ENCODE peak calls at places on chromosomes 7 and 10, in seven cellular contexts. G, P, F, D, L, R and J are unnamed samples.

GRCh38 chr7:57201895-57202210 is 69.6 kb upstream of the ZNF479 start:
- DNase-seq in P (no peak), G (no peak), L (no peak), D (no peak), F (no peak), R (no peak), J (no peak)

GRCh38 chr10:119737827-119738226 is 12.0 kb downstream of the INPP5F start:
- DNase-seq in L (peak), F (no peak), R (peak), D (peak), P (peak), G (peak), J (peak)

GRCh38 chr10:91694170-91694794 is 61.4 kb upstream of the PPP1R3C start:
- DNase-seq in R (no peak), P (peak), F (no peak), D (peak), G (no peak), L (peak), J (no peak)

GRCh38 chr7:47451851-47452205 is 130.1 kb downstream of the TNS3 start:
- DNase-seq in R (no peak), D (no peak), P (no peak), F (no peak), L (no peak), G (peak), J (no peak)

GRCh38 chr10:77798940-77799339 is 127.6 kb downstream of the DLG5 start:
- DNase-seq in F (no peak), P (peak), R (no peak), L (no peak), G (no peak), D (no peak), J (no peak)

GRCh38 chr10:133334495-133335237 is 2.0 kb downstream of the CALY start:
- DNase-seq in F (no peak), D (no peak), G (no peak), R (no peak), P (no peak), L (peak), J (no peak)

GRCh38 chr7:46191776-46192175 is 270.7 kb upstream of the IGFBP3 start:
- DNase-seq in L (no peak), F (no peak), G (peak), D (no peak), P (no peak), R (peak), J (peak)

GRCh38 chr10:43905502-43906236 is 257.0 kb upstream of the ZNF32 start:
- DNase-seq in P (peak), F (no peak), D (no peak), R (no peak), G (no peak), L (peak), J (no peak)

GRCh38 chr10:86936661-86937501 is 20.5 kb downstream of the MMRN2 start:
- DNase-seq in R (no peak), P (peak), D (peak), F (no peak), G (no peak), L (peak), J (no peak)

GRCh38 chr10:74432841-74433594 is 282.0 kb downstream of the ADK start:
- DNase-seq in P (no peak), R (peak), G (peak), F (no peak), L (peak), D (no peak), J (no peak)

GRCh38 chr7:105227391-105227790 is 161.3 kb downstream of the SRPK2 start:
- DNase-seq in P (no peak), F (no peak), L (no peak), G (no peak), D (no peak), R (no peak), J (no peak)

GRCh38 chr10:120950103-120950561 is 99.0 kb downstream of the WDR11 start:
- DNase-seq in G (no peak), D (no peak), R (no peak), F (no peak), L (peak), P (peak), J (no peak)

GRCh38 chr10:13400196-13400965 is 52.3 kb upstream of the SEPHS1 start:
- DNase-seq in F (no peak), G (no peak), R (no peak), D (no peak), L (no peak), P (no peak), J (no peak)

GRCh38 chr7:4849390-4849789 is 12.4 kb downstream of the PAPOLB start:
- DNase-seq in P (peak), D (no peak), L (peak), G (no peak), F (no peak), R (no peak), J (peak)

GRCh38 chr7:4841007-4841784 is 20.6 kb downstream of the PAPOLB start:
- DNase-seq in D (no peak), G (no peak), L (no peak), P (no peak), F (no peak), R (no peak), J (no peak)

GRCh38 chr7:4842302-4843064 is 19.3 kb downstream of the PAPOLB start:
- DNase-seq in L (peak), F (no peak), G (no peak), R (no peak), D (peak), P (no peak), J (no peak)

GRCh38 chr7:4841836-4842235 is 20.0 kb downstream of the PAPOLB start:
- DNase-seq in R (no peak), L (no peak), P (no peak), G (no peak), F (no peak), D (no peak), J (no peak)

DNA sequence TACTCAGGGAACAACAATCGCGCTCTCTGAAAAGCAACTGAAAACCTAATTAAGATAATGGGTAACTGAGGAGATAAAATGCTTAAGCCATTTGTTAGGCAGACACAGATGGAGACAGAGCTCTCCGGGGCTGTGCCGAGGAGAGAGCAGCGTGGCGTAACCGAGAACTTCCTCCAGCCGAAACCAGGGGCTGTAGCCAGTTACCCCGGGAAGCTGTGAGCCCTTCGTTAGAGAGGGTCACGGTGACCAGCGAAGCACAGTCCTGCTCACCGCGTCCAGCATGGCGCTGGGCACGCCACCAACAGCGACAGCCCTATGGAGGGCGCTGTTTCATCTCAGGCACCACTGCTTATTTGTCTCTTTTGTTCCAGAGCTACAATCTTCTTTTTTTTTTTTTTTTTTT is 16.1 kb downstream of the PAPOLB start:
- DNase-seq in L (peak), R (no peak), F (no peak), D (no peak), P (no peak), G (no peak), J (no peak)
- TF ChIP-seq CTCF in L (peak), R (peak), F (no peak), D (no peak), P (peak), G (no peak), J (peak)

DNA sequence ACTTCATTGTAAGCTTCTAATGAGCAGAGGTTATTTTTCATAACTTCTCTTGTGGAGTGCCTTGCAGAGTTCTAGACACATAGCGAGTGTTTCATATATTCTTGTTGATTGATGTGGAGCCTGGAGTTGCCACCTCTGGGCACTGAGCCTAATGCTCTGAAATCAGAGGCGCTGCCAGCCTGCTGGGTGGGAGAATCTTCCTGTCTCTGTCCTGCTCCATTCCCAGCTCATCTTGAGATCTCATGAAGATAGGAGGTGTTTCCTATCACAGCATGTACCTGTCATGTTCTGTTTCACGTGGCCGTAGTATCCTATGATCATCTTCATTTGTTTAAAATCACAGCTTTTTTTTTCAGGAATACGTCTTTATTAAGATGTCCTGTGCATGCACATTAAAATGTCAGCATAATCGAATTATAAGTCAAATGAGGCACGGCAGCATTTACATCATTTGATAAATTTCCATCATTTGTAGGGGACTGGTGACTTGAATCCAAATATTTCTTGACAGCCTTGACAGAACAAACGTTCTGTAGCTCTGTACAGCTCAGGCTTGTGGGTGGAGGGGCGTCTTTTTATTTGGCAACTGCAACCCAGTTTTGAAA is 393.0 kb downstream of the PHTF2 start:
- DNase-seq in P (no peak), R (no peak), G (no peak), L (no peak), F (no peak), D (no peak), J (no peak)
- H3K4me3 ChIP-seq in P (no peak), R (no peak), G (no peak), L (no peak), F (no peak), D (no peak), J (no peak)

DNA sequence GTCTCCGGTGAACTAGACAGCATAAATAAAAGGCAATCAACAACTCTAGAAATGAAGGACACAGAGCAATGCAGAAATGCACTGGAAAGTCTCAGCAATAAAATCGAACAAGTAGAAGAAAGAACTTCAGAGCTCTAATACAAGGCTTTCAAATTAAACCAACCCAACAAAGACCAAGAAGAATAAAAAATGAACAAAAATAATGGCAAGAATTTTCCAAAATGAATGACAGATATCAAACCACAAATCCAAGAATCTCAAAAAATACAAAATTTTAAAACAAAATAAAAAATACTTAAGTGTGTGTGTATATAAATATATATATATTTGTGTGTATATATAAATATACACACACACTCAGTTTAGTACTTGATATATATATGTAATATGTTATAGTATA is 110.8 kb downstream of the IQUB start:
- DNase-seq in R (no peak), L (no peak), G (no peak), D (no peak), F (no peak), P (no peak), J (no peak)
- TF ChIP-seq CTCF in R (no peak), L (no peak), G (no peak), D (no peak), F (no peak), P (no peak), J (no peak)

DNA sequence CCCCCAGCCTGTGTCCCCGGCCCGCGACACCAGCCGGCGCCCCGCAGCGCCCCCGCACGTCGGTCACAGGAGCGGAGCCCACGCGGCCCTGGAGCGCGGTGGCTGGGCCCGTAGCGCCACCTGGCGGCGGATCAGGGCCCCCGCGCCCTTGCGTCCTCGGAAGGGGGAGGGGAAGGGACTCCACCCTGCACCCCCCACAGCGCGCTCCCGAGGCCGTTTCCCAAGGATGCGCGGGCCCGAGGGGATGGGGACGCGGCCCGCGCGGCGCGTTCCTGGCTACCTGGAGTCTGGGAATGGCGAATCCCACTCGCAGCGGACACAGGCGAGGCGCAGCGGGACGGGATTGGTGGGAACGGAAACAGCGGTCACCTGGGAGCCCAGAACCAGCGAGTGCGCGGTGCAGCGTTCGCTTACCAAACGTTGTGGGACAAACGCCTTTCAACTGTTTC is 23.8 kb upstream of the MKI67 start:
- DNase-seq in R (peak), D (peak), L (peak), P (peak), G (peak), F (no peak), J (peak)
- H3K4me3 ChIP-seq in R (peak), D (no peak), L (peak), P (peak), G (peak), F (peak), J (peak)

GRCh38 chr7:101911800-101912705 is 94.6 kb downstream of the CUX1 start:
- DNase-seq in G (peak), F (no peak), R (no peak), P (no peak), L (peak), D (no peak), J (no peak)
- TF ChIP-seq CTCF in G (no peak), F (no peak), R (no peak), P (peak), L (no peak), D (no peak), J (no peak)

GRCh38 chr10:34904191-34904590 is 89.1 kb upstream of the PARD3 start:
- DNase-seq in L (no peak), R (no peak), G (no peak), F (no peak), D (no peak), P (no peak), J (no peak)
- H3K4me3 ChIP-seq in L (no peak), R (no peak), G (no peak), F (no peak), D (no peak), P (no peak), J (no peak)

GRCh38 chr7:155265960-155266359 is 31.7 kb upstream of the INSIG1 start:
- DNase-seq in G (no peak), P (no peak), D (no peak), R (no peak), F (no peak), L (no peak), J (no peak)

GRCh38 chr7:155262010-155262409 is 35.7 kb upstream of the INSIG1 start:
- DNase-seq in D (no peak), L (no peak), F (no peak), R (no peak), G (no peak), P (no peak), J (no peak)

GRCh38 chr7:155263051-155263450 is 34.6 kb upstream of the INSIG1 start:
- DNase-seq in P (no peak), D (no peak), F (no peak), L (no peak), G (no peak), R (no peak), J (no peak)

GRCh38 chr7:155265144-155265543 is 32.5 kb upstream of the INSIG1 start:
- DNase-seq in F (no peak), R (no peak), G (no peak), L (no peak), P (no peak), D (no peak), J (no peak)

GRCh38 chr7:155263522-155264197 is 34.0 kb upstream of the INSIG1 start:
- DNase-seq in D (no peak), G (no peak), F (no peak), R (no peak), P (no peak), L (peak), J (no peak)
- TF ChIP-seq CTCF in D (no peak), G (peak), F (no peak), R (peak), P (peak), L (no peak), J (no peak)

GRCh38 chr7:12947465-12947864 is 260.0 kb downstream of the ARL4A start:
- DNase-seq in G (no peak), F (no peak), R (no peak), L (no peak), D (no peak), P (no peak), J (no peak)
- H3K4me3 ChIP-seq in G (no peak), F (no peak), R (no peak), L (no peak), D (no peak), P (no peak), J (no peak)

DNA sequence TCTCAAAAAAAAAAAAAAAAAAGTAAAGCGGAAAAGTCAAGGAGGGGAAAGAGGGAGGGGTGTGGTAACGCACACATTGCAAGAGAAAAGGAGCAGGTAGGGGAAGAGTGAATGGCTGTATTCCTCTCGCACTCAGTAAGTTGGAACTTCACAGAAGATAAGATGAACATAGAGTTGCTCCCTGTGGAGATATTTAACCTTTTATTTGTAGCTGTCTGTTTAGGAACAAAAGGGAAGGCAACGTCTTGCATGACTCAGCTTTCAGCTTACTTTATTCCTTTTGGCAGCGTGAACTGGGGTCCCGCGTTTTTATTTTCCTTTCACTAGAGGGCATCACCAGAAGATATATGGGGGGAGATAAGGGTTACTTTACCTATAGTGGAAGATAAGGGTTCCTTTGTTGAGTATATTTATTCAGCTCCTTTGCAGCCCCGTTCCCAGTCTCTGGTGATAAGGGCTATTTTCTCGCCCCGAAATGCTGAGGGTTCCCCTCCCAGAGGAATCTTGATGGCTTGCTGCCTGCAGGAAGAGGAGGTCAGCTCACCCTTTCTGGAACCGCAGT is 78.5 kb downstream of the APBB1IP start:
- DNase-seq in F (no peak), R (no peak), G (no peak), P (no peak), L (peak), D (no peak), J (no peak)
- TF ChIP-seq CTCF in F (no peak), R (no peak), G (no peak), P (no peak), L (no peak), D (no peak), J (no peak)

GRCh38 chr7:23469961-23470250 is 385 bp downstream of the IGF2BP3 start:
- DNase-seq in L (no peak), F (no peak), G (no peak), D (no peak), P (no peak), R (no peak), J (no peak)
- H3K4me3 ChIP-seq in L (peak), F (peak), G (peak), D (no peak), P (peak), R (peak), J (peak)